ENCODE peak calls at places on chromosomes 13 and 19, in five cellular contexts. R is SK-N-SH, U is H1, T is K562, Z is HL-60. Q is an unnamed sample.
A peak's percentile ranks its signal among the peaks of the same experiment; 100 is the strongest.

GRCh38 chr19:27762933-27763332 is 1450.0 kb downstream of the UQCRFS1 start:
- DNase-seq in U (no peak), Z (no peak), T (no peak), R (no peak), Q (no peak)

GRCh38 chr19:29001922-29002247 is 211.1 kb downstream of the UQCRFS1 start:
- DNase-seq in R (no peak), Z (no peak), T (no peak), U (no peak), Q (no peak)

GRCh38 chr13:100825551-100825950 is 151.0 kb upstream of the TMTC4 start:
- DNase-seq in U (no peak), Z (no peak), T (no peak), R (no peak), Q (no peak)

GRCh38 chr19:18057557-18057956 is 29.2 kb downstream of the IL12RB1 start:
- DNase-seq in T (no peak), R (no peak), U (no peak), Z (no peak), Q (no peak)

GRCh38 chr13:31755803-31756212 is 16.5 kb downstream of the RXFP2 start:
- DNase-seq in Z (no peak), U (no peak), T (no peak), R (no peak), Q (no peak)

GRCh38 chr19:34104099-34104498 is 68.2 kb upstream of the LSM14A start:
- DNase-seq in R (no peak), T (no peak), Z (no peak), U (no peak), Q (no peak)

GRCh38 chr19:18194554-18195238 is 1.7 kb downstream of the MPV17L2 start:
- DNase-seq in U (peak; percentile 76), Z (peak; percentile 74), R (peak; percentile 88), T (peak; percentile 70), Q (no peak)

GRCh38 chr13:109412232-109412935 is 374.0 kb downstream of the IRS2 start:
- DNase-seq in Z (no peak), R (peak; percentile 76), U (peak; percentile 51), T (peak; percentile 2), Q (no peak)

GRCh38 chr19:14347999-14348889 is 33.0 kb upstream of the ADGRE5 start:
- DNase-seq in Z (no peak), U (peak; percentile 92), T (peak; percentile 80), R (peak; percentile 95), Q (no peak)

DNA sequence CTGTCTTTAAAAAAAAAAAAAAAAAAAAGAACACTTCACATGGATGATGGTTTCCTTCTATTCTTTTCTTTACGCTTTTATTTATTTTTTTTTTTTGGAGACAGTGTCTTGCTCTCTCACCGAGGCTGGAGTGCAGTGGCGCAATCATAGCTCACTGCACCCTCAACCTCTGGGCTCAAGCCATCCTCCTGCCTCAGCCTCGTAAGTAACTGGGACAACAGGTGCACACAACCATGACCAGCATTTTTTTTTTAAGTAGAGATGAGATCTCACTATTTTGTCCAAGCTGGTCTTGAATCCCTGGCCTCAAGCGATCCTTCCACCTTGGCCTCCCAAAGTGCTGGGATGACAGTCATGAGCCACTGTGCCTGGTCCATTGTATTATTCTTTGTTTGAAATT is 24.3 kb downstream of the ANKRD27 start:
- DNase-seq in T (no peak), Z (no peak), R (no peak), U (no peak), Q (no peak)
- TF ChIP-seq GABPA in T (no peak), Z (no peak), R (no peak), U (no peak), Q (no peak)

GRCh38 chr19:51122112-51122981 is 2.4 kb upstream of the SIGLEC9 start:
- DNase-seq in R (no peak), U (no peak), Z (no peak), T (peak; percentile 18), Q (no peak)

GRCh38 chr19:51125421-51126075 is 842 bp downstream of the SIGLEC9 start:
- DNase-seq in Z (no peak), U (no peak), T (no peak), R (no peak), Q (no peak)

GRCh38 chr19:51124216-51124615 is 490 bp upstream of the SIGLEC9 start:
- DNase-seq in T (no peak), Z (no peak), R (no peak), U (no peak), Q (no peak)

GRCh38 chr19:51124729-51125128 is at the start of gene SIGLEC9:
- DNase-seq in U (no peak), R (no peak), Z (peak; percentile 69), T (no peak), Q (no peak)

DNA sequence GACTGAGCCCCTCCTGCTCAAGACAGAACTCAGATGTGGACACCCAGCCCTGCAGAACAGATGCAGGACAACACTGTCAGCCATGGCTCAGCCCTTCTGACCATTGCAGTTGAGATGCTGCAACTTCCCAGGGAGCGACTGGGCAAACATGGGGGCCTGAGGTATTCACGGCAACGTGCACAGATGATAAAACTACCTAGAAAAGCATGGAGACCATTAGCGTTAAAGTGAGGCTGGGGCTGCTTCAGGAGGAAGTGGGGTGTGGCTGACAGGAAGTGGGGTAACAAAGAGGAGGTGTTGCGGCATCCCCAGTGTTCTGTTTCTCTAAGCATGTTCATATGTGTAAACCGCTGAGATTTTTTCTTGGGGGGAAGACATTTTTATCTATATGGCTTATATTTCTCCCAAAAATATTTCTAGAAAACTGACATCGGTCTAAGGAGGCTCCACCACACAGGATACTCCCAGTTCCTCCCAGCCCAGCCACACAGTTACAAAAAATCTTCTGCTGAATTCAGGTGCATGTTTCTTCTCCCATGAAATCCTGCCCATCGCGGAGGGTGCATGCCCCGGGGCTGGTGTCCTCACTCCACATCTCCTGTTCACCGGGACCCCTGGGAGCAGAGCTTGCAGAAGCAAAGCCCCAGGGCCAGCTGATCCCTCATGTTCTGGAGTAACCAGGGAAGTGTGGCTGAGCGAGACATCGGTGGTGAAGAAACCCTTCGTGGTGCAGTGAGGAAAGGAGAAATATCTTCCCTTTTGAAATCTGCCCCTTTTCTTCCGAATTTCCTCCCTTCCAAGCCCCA is 1.1 kb upstream of the SIGLEC9 start:
- DNase-seq in Z (peak; percentile 71), U (no peak), T (no peak), R (no peak), Q (no peak)
- TF ChIP-seq GABPA in Z (peak; percentile 64), U (no peak), T (peak; percentile 71), R (no peak), Q (peak; percentile 19)

GRCh38 chr19:7197760-7198696 is 96.2 kb downstream of the INSR start:
- DNase-seq in Z (peak; percentile 89), T (peak; percentile 90), R (peak; percentile 97), U (peak; percentile 89), Q (peak; percentile 81)

GRCh38 chr19:7202888-7203287 is 91.3 kb downstream of the INSR start:
- DNase-seq in U (no peak), R (no peak), Z (no peak), T (no peak), Q (no peak)

GRCh38 chr19:7197169-7197759 is 97.0 kb downstream of the INSR start:
- DNase-seq in R (peak; percentile 90), Z (peak; percentile 93), T (peak; percentile 83), U (peak; percentile 80), Q (peak; percentile 68)

GRCh38 chr19:7200739-7201138 is 93.5 kb downstream of the INSR start:
- DNase-seq in R (no peak), Z (no peak), U (no peak), T (no peak), Q (no peak)

DNA sequence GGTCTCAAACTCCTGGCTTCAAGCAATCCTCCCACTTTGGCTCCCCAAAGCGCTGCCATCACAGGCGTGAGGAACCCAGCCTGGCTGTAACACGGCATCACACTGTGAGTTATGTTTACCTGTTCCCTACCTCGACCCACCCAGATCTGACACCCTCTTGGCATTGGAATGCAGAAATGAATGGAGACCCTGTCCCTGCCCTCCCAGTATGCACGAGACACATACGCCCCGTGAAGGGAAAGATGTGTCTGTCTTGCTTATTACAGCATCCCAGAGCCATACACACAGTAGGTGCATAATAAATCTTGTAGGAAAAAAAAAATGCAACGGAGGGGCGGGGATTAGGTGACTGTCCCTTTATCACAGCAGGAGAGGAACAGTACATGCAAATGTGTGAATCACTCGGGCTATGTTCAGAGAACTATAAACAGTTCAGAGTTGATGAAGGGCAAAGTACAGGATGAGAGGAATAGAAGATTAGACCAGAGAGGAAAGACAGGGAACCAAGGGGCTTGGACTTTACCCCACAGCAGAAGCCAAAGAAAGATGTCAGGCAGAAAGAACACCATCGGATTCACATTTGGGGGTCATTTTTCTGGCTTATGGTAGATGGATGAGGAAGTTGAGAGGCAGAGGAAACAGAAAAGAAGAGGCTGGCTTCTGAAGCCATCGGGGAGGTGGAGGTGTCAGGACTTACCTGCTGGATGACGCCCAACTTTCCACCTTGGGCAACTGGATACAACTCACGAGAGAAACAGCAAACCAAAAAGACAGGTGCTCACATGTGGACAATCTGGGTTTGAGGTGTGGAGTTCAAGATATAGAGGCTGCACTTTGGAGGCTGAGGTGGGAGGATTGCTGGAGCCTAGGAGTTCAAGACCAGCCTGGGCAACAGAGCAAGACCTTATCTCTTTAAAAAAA is 94.3 kb downstream of the INSR start:
- DNase-seq in T (no peak), U (no peak), Z (no peak), R (no peak), Q (no peak)
- TF ChIP-seq GABPA in T (no peak), U (no peak), Z (no peak), R (no peak), Q (no peak)

DNA sequence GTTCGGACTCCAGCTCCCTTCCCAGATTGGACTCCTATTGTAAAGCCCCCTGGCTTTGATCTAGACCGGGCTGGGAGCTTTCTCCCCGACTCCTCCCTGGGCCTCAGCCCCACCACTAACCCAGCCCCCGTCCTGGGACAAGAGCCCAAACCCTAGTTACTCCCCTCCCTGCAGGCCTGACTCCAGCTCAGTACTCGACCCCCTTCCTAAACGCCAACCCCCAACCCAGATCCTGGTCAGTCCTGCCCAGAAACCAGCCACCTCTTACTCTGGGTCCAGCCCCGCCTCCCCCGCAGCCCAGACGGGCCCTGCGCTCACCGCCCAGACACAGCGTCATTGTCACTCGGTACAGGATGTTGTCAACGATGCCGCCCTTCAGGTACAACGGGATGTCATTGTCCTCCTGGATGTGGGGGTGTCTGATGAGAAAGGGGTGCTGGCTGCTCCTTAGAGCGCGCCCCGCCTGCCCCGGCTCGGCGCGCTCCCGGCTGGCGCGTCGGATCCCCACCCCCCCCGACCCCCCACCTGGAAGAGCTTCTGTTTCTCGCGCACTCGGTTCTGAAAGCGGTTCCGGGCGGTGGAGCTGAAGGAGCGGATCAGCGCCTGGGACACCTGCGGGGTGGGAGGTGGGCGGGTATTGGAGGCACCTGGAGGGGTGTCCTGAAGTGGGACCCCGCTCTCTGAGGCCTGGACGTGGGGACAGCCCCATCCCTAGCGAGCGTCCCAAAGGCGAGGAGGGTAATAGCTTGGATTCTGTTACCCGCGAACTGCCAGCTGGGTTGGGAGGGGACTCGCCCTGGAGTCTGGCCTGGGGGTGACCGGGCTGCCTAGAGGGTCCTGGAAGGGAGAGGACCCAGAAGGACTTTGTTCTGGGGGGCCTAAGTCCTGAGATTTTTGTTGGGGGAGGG is 849 bp downstream of the COX7A1 start:
- DNase-seq in U (no peak), Z (no peak), R (no peak), T (no peak), Q (no peak)
- TF ChIP-seq GABPA in U (no peak), Z (no peak), R (no peak), T (no peak), Q (no peak)

GRCh38 chr13:104320446-104320845 is 1254.2 kb upstream of the SLC10A2 start:
- DNase-seq in R (no peak), T (no peak), U (no peak), Z (no peak), Q (no peak)
- TF ChIP-seq GABPA in R (no peak), T (no peak), U (no peak), Z (no peak), Q (no peak)

GRCh38 chr13:27583645-27584044 is 36.7 kb downstream of the LNX2 start:
- DNase-seq in U (no peak), R (no peak), Z (no peak), T (no peak), Q (no peak)

GRCh38 chr13:27574661-27575060 is 45.7 kb downstream of the LNX2 start:
- DNase-seq in Z (no peak), U (no peak), T (no peak), R (no peak), Q (no peak)

GRCh38 chr13:27573265-27573664 is 47.1 kb downstream of the LNX2 start:
- DNase-seq in T (no peak), Z (no peak), R (no peak), U (no peak), Q (no peak)

GRCh38 chr13:27578121-27579030 is 42.0 kb downstream of the LNX2 start:
- DNase-seq in Z (no peak), T (no peak), U (no peak), R (no peak), Q (no peak)
- TF ChIP-seq GABPA in Z (no peak), T (no peak), U (no peak), R (no peak), Q (no peak)

Q was measured in GM12878.